ENCODE peak calls at places on chromosomes 13 and 19, in four cellular contexts. One of them, this sample, is unnamed. For H3K4me1, the result is how much of the 10 kb centered on the place peaks cover.

GRCh38 chr19:36686365-36687213 is 823 bp upstream of the ZNF567 start:
- DNase-seq in tibial nerve: no peak
- DNase-seq in Caco-2: no peak
- DNase-seq in uterus: no peak
- DNase-seq in this sample: peak

GRCh38 chr19:58394821-58395219 is 636 bp upstream of the RNF225 start:
- DNase-seq in uterus: no peak
- DNase-seq in tibial nerve: no peak
- DNase-seq in Caco-2: no peak
- DNase-seq in this sample: no peak

GRCh38 chr13:62209539-62209938 is 793.9 kb upstream of the PCDH20 start:
- DNase-seq in uterus: no peak
- DNase-seq in tibial nerve: no peak
- DNase-seq in Caco-2: no peak
- DNase-seq in this sample: no peak

GRCh38 chr13:50847501-50847900 is 4.0 kb upstream of the DLEU7 start:
- DNase-seq in Caco-2: no peak
- DNase-seq in uterus: no peak
- DNase-seq in tibial nerve: no peak
- DNase-seq in this sample: no peak

GRCh38 chr19:1084024-1084868 is 10.9 kb downstream of the POLR2E start:
- DNase-seq in Caco-2: no peak
- DNase-seq in uterus: no peak
- DNase-seq in tibial nerve: no peak
- DNase-seq in this sample: no peak

GRCh38 chr19:38658462-38659306 is 11.2 kb downstream of the ACTN4 start:
- DNase-seq in uterus: no peak
- DNase-seq in tibial nerve: no peak
- DNase-seq in Caco-2: peak
- DNase-seq in this sample: peak

GRCh38 chr13:44425041-44425814 is 51.6 kb downstream of the SERP2 start:
- DNase-seq in tibial nerve: no peak
- DNase-seq in uterus: no peak
- DNase-seq in Caco-2: no peak
- DNase-seq in this sample: no peak

GRCh38 chr13:25686831-25687495 is 315.2 kb downstream of the ATP8A2 start:
- DNase-seq in uterus: no peak
- DNase-seq in Caco-2: no peak
- DNase-seq in tibial nerve: no peak
- DNase-seq in this sample: no peak

GRCh38 chr19:2003901-2004300 is 11.6 kb downstream of the BTBD2 start:
- DNase-seq in uterus: no peak
- DNase-seq in tibial nerve: no peak
- DNase-seq in Caco-2: no peak
- DNase-seq in this sample: no peak

GRCh38 chr13:94112227-94112626 is 367.3 kb downstream of the DCT start:
- DNase-seq in Caco-2: no peak
- DNase-seq in tibial nerve: peak
- DNase-seq in uterus: no peak
- DNase-seq in this sample: no peak

GRCh38 chr13:73936001-73936400 is 198.2 kb downstream of the KLF12 start:
- DNase-seq in Caco-2: no peak
- DNase-seq in uterus: no peak
- DNase-seq in tibial nerve: no peak
- DNase-seq in this sample: no peak

GRCh38 chr19:12847159-12848139 is 9.1 kb downstream of the MAST1 start:
- DNase-seq in tibial nerve: peak
- DNase-seq in Caco-2: peak
- DNase-seq in uterus: peak
- DNase-seq in this sample: peak

GRCh38 chr19:48975947-48976847 is 11.1 kb downstream of the FTL start:
- DNase-seq in tibial nerve: no peak
- DNase-seq in uterus: no peak
- DNase-seq in Caco-2: peak
- DNase-seq in this sample: peak

GRCh38 chr13:24267801-24268200 is 41.6 kb upstream of the C1QTNF9 start:
- DNase-seq in uterus: no peak
- DNase-seq in Caco-2: no peak
- DNase-seq in tibial nerve: no peak
- DNase-seq in this sample: no peak

GRCh38 chr19:55149078-55150003 is at the start of gene TNNT1:
- DNase-seq in Caco-2: peak
- DNase-seq in tibial nerve: no peak
- DNase-seq in uterus: no peak
- DNase-seq in this sample: no peak

GRCh38 chr13:31053896-31054295 is 107.8 kb downstream of the HSPH1 start:
- DNase-seq in tibial nerve: no peak
- DNase-seq in Caco-2: no peak
- DNase-seq in uterus: no peak
- DNase-seq in this sample: no peak

GRCh38 chr13:90690458-90691063 is 656.9 kb upstream of the MIR17HG start:
- DNase-seq in Caco-2: no peak
- DNase-seq in uterus: no peak
- DNase-seq in tibial nerve: no peak
- DNase-seq in this sample: peak

GRCh38 chr13:110856941-110857835 is 57.7 kb downstream of the ANKRD10 start:
- DNase-seq in Caco-2: no peak
- DNase-seq in uterus: no peak
- DNase-seq in tibial nerve: no peak
- DNase-seq in this sample: no peak

GRCh38 chr13:50387124-50387581 is 371.9 kb downstream of the KCNRG start:
- DNase-seq in tibial nerve: peak
- DNase-seq in Caco-2: peak
- DNase-seq in uterus: peak
- DNase-seq in this sample: peak

GRCh38 chr13:98651716-98652115 is 74.8 kb upstream of the STK24 start:
- DNase-seq in Caco-2: no peak
- DNase-seq in tibial nerve: no peak
- DNase-seq in uterus: no peak
- DNase-seq in this sample: no peak
- H3K4me1 ChIP-seq in Caco-2: half or more
- H3K4me1 ChIP-seq in tibial nerve: under half
- H3K4me1 ChIP-seq in uterus: under half
- H3K4me1 ChIP-seq in this sample: under half

GRCh38 chr19:46728693-46729339 is 11.9 kb upstream of the PRKD2 start:
- DNase-seq in Caco-2: peak
- DNase-seq in tibial nerve: peak
- DNase-seq in uterus: peak
- DNase-seq in this sample: peak

GRCh38 chr19:46728208-46728607 is 11.3 kb upstream of the PRKD2 start:
- DNase-seq in uterus: peak
- DNase-seq in Caco-2: no peak
- DNase-seq in tibial nerve: no peak
- DNase-seq in this sample: no peak

GRCh38 chr19:46727036-46727501 is 10.2 kb upstream of the PRKD2 start:
- DNase-seq in tibial nerve: no peak
- DNase-seq in Caco-2: no peak
- DNase-seq in uterus: no peak
- DNase-seq in this sample: no peak

GRCh38 chr19:46726551-46726950 is 9.6 kb upstream of the PRKD2 start:
- DNase-seq in tibial nerve: no peak
- DNase-seq in Caco-2: no peak
- DNase-seq in uterus: no peak
- DNase-seq in this sample: no peak

GRCh38 chr19:46727757-46728156 is 10.8 kb upstream of the PRKD2 start:
- DNase-seq in uterus: no peak
- DNase-seq in Caco-2: no peak
- DNase-seq in tibial nerve: no peak
- DNase-seq in this sample: no peak
- H3K4me1 ChIP-seq in uterus: under half
- H3K4me1 ChIP-seq in Caco-2: under half
- H3K4me1 ChIP-seq in tibial nerve: half or more
- H3K4me1 ChIP-seq in this sample: under half

GRCh38 chr13:113845055-113845454 is 18.8 kb downstream of the GAS6 start:
- DNase-seq in uterus: peak
- DNase-seq in tibial nerve: no peak
- DNase-seq in Caco-2: no peak
- DNase-seq in this sample: no peak
- H3K4me1 ChIP-seq in uterus: under half
- H3K4me1 ChIP-seq in tibial nerve: half or more
- H3K4me1 ChIP-seq in Caco-2: under half
- H3K4me1 ChIP-seq in this sample: under half

GRCh38 chr19:7258840-7259395 is 35.3 kb downstream of the INSR start:
- DNase-seq in tibial nerve: no peak
- DNase-seq in Caco-2: no peak
- DNase-seq in uterus: no peak
- DNase-seq in this sample: no peak
- H3K4me1 ChIP-seq in tibial nerve: half or more
- H3K4me1 ChIP-seq in Caco-2: under half
- H3K4me1 ChIP-seq in uterus: under half
- H3K4me1 ChIP-seq in this sample: under half

GRCh38 chr19:15438124-15438496 is 11.6 kb downstream of the WIZ start:
- DNase-seq in tibial nerve: no peak
- DNase-seq in Caco-2: peak
- DNase-seq in uterus: no peak
- DNase-seq in this sample: no peak

GRCh38 chr19:15438577-15438976 is 11.2 kb downstream of the WIZ start:
- DNase-seq in uterus: no peak
- DNase-seq in tibial nerve: no peak
- DNase-seq in Caco-2: no peak
- DNase-seq in this sample: no peak

GRCh38 chr19:15436826-15437110 is 13.0 kb downstream of the WIZ start:
- DNase-seq in uterus: peak
- DNase-seq in Caco-2: no peak
- DNase-seq in tibial nerve: no peak
- DNase-seq in this sample: no peak

GRCh38 chr19:15437355-15438123 is 12.2 kb downstream of the WIZ start:
- DNase-seq in tibial nerve: no peak
- DNase-seq in uterus: peak
- DNase-seq in Caco-2: no peak
- DNase-seq in this sample: no peak

DNA sequence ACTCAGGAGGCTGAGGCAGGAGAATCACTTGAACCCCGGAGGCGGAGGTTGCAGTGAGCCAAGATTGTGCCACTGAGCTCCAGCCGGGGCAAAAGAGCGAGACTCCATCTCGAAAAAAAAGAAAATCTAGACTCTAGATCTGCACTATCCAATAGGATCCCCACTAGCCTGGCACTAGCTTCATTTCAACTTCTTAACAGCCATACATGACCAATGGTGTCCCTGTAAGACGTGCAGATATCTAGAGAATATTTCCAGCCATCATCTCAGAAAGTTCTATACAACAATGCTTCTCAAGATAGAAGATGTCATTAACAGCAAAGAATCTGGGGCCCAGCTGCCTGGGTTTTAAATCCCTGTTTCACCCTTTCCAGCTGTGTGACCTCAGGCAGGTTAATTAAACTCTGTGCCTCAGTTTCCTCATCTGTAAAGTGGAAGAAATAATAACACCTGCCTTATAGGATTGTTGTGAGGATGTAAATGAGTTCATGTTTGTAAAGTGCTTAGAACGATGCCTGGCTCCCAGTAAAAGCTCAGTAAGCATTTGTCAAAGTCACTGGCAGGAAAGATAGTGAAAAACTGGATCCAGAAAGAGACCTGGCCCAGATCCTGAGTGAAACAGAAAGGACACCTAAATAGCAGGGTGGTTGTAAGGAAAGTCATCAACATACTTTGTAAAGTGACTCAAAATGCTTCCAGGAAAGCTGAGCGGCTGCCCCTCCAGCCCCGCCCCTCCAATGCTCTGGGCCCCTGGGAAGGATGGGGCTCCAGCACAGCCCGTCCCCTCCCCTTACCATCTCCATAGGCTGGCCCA is 13.5 kb downstream of the WIZ start:
- DNase-seq in Caco-2: no peak
- DNase-seq in uterus: peak
- DNase-seq in tibial nerve: no peak
- DNase-seq in this sample: no peak
- H3K4me1 ChIP-seq in Caco-2: under half
- H3K4me1 ChIP-seq in uterus: under half
- H3K4me1 ChIP-seq in tibial nerve: under half
- H3K4me1 ChIP-seq in this sample: under half

GRCh38 chr13:40667622-40667978 is 1.2 kb upstream of the FOXO1 start:
- DNase-seq in Caco-2: no peak
- DNase-seq in tibial nerve: no peak
- DNase-seq in uterus: peak
- DNase-seq in this sample: no peak

GRCh38 chr13:40666058-40666904 is at the start of gene FOXO1:
- DNase-seq in uterus: peak
- DNase-seq in tibial nerve: peak
- DNase-seq in Caco-2: peak
- DNase-seq in this sample: peak

GRCh38 chr13:40666905-40667621 is 622 bp upstream of the FOXO1 start:
- DNase-seq in uterus: peak
- DNase-seq in Caco-2: peak
- DNase-seq in tibial nerve: no peak
- DNase-seq in this sample: no peak

GRCh38 chr13:40670307-40670706 is 3.9 kb upstream of the FOXO1 start:
- DNase-seq in Caco-2: no peak
- DNase-seq in uterus: no peak
- DNase-seq in tibial nerve: no peak
- DNase-seq in this sample: no peak

GRCh38 chr13:40668335-40668734 is 1.9 kb upstream of the FOXO1 start:
- DNase-seq in uterus: peak
- DNase-seq in Caco-2: no peak
- DNase-seq in tibial nerve: peak
- DNase-seq in this sample: no peak
- H3K4me1 ChIP-seq in uterus: under half
- H3K4me1 ChIP-seq in Caco-2: under half
- H3K4me1 ChIP-seq in tibial nerve: under half
- H3K4me1 ChIP-seq in this sample: under half

GRCh38 chr19:3336351-3336679 is 30.1 kb upstream of the NFIC start:
- DNase-seq in tibial nerve: no peak
- DNase-seq in uterus: no peak
- DNase-seq in Caco-2: no peak
- DNase-seq in this sample: no peak

GRCh38 chr19:3336680-3337523 is 29.5 kb upstream of the NFIC start:
- DNase-seq in uterus: peak
- DNase-seq in tibial nerve: peak
- DNase-seq in Caco-2: no peak
- DNase-seq in this sample: peak

GRCh38 chr19:3340340-3340739 is 26.0 kb upstream of the NFIC start:
- DNase-seq in tibial nerve: no peak
- DNase-seq in uterus: no peak
- DNase-seq in Caco-2: no peak
- DNase-seq in this sample: no peak

GRCh38 chr19:3335431-3336350 is 30.7 kb upstream of the NFIC start:
- DNase-seq in Caco-2: no peak
- DNase-seq in uterus: peak
- DNase-seq in tibial nerve: peak
- DNase-seq in this sample: no peak

DNA sequence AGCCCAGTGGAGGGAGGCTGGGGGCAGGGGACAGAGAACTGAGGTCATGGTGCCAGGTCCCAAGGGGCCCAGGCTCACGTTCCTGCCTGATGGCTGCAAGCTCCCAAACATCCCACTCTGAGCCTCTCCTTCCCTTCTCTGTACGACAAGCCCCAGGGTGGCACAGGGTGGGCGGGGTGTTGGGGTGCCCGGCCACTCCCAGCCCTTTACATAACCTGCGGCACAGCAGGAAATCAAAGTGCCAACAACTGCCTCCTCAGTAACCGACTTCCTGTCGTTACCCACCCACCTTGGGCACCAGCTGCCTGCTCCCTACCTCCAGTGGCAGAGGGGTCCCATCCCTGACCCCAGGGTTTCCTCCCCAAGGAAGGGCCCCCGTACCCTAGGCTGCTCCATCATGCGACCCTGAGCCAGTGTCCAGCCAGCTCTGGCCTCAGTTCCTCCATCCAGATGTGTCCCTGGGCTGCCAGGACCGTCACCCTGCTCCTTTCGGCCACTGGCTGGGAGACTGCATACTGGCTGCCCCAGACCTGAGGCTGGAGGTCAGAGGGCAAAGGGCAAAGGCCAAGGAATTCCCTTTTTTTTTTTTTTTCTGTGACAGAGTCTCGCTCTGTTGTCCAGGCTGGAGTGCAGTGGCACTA is 27.7 kb upstream of the NFIC start:
- DNase-seq in tibial nerve: no peak
- DNase-seq in uterus: peak
- DNase-seq in Caco-2: no peak
- DNase-seq in this sample: no peak
- H3K4me1 ChIP-seq in tibial nerve: half or more
- H3K4me1 ChIP-seq in uterus: under half
- H3K4me1 ChIP-seq in Caco-2: under half
- H3K4me1 ChIP-seq in this sample: under half

This sample was measured in cardiac muscle cell.